ENCODE peak calls at places on chromosomes 3 and 15, in eight cellular contexts. H, Q, C, N, M, U, T and D are unnamed samples. For H3K4me1, the result is how much of the 10 kb centered on the place peaks cover.

GRCh38 chr3:119019767-119020518 is 14.7 kb downstream of the IGSF11 start:
- DNase-seq in H (no peak), Q (no peak), C (no peak), N (no peak), M (peak), U (no peak), T (no peak), D (no peak)

GRCh38 chr15:58179741-58180381 is 41.7 kb downstream of the AQP9 start:
- DNase-seq in H (no peak), Q (no peak), C (no peak), N (no peak), M (no peak), U (no peak), T (no peak), D (no peak)

GRCh38 chr3:141387446-141388030 is 19.2 kb downstream of the ZBTB38 start:
- DNase-seq in H (no peak), Q (no peak), C (no peak), N (peak), M (no peak), U (no peak), T (no peak), D (no peak)

GRCh38 chr3:16482770-16483531 is 30.5 kb downstream of the RFTN1 start:
- DNase-seq in H (no peak), Q (peak), C (no peak), N (no peak), M (no peak), U (no peak), T (peak), D (no peak)

GRCh38 chr15:43912991-43913927 is 86.5 kb downstream of the WDR76 start:
- DNase-seq in H (peak), Q (no peak), C (peak), N (no peak), M (no peak), U (peak), T (no peak), D (no peak)

GRCh38 chr3:186024210-186024609 is 84.7 kb downstream of the ETV5 start:
- DNase-seq in H (no peak), Q (no peak), C (peak), N (no peak), M (peak), U (no peak), T (no peak), D (peak)

GRCh38 chr3:72127843-72128242 is 342.9 kb upstream of the PROK2 start:
- DNase-seq in H (no peak), Q (no peak), C (no peak), N (no peak), M (no peak), U (peak), T (no peak), D (no peak)

GRCh38 chr3:189049458-189050231 is 122.1 kb upstream of the TPRG1 start:
- DNase-seq in H (no peak), Q (no peak), C (no peak), N (peak), M (no peak), U (no peak), T (no peak), D (no peak)

GRCh38 chr15:79101866-79102581 is 11.4 kb upstream of the RASGRF1 start:
- DNase-seq in H (no peak), Q (no peak), C (no peak), N (no peak), M (no peak), U (no peak), T (peak), D (no peak)

GRCh38 chr15:72835289-72835890 is 51.8 kb upstream of the ADPGK start:
- DNase-seq in H (no peak), Q (no peak), C (no peak), N (peak), M (peak), U (no peak), T (no peak), D (no peak)

GRCh38 chr3:54356299-54357037 is 234.1 kb downstream of the CACNA2D3 start:
- DNase-seq in H (peak), Q (no peak), C (peak), N (no peak), M (peak), U (no peak), T (no peak), D (peak)

GRCh38 chr3:126081618-126082333 is 2.1 kb downstream of the SLC41A3 start:
- DNase-seq in H (peak), Q (no peak), C (no peak), N (no peak), M (peak), U (peak), T (no peak), D (peak)

GRCh38 chr3:115937054-115937453 is 313.7 kb downstream of the GAP43 start:
- DNase-seq in H (no peak), Q (no peak), C (no peak), N (no peak), M (no peak), U (no peak), T (no peak), D (no peak)

GRCh38 chr15:43950551-43950950 is 123.7 kb downstream of the WDR76 start:
- DNase-seq in H (no peak), Q (no peak), C (no peak), N (no peak), M (no peak), U (no peak), T (no peak), D (no peak)

GRCh38 chr3:87495946-87496345 is 219.6 kb upstream of the POU1F1 start:
- DNase-seq in H (no peak), Q (no peak), C (no peak), N (no peak), M (no peak), U (no peak), T (no peak), D (no peak)

GRCh38 chr3:87503901-87504498 is 227.6 kb upstream of the POU1F1 start:
- DNase-seq in H (no peak), Q (no peak), C (no peak), N (peak), M (no peak), U (peak), T (no peak), D (no peak)

GRCh38 chr3:87498358-87499080 is 222.1 kb upstream of the POU1F1 start:
- DNase-seq in H (no peak), Q (no peak), C (no peak), N (no peak), M (no peak), U (no peak), T (no peak), D (no peak)

DNA sequence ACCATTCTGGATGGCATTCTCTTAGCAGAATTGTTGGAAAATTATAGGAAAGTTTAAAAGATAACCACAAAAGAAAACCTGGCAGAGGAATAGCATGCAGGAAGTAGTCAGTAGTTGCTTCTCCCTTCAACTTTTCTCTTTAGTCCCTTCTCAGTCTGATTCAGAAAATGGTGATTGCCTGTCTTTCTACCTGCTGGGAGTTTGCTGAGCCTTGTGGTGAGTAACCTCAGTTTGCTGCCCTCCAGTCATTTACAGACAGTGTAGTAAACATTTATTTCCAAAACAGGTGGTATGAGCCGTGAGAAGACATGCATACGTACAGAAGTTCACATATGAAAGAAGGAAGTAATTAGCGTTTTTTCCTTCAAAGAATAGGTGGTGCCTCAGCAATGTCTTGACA is 224.7 kb upstream of the POU1F1 start:
- DNase-seq in H (no peak), Q (no peak), C (no peak), N (no peak), M (no peak), U (no peak), T (no peak), D (no peak)
- H3K27ac ChIP-seq in H (no peak), Q (no peak), C (no peak), N (no peak), M (no peak), U (no peak), T (no peak), D (no peak)

GRCh38 chr3:66400381-66401156 is 100.3 kb downstream of the LRIG1 start:
- DNase-seq in H (no peak), Q (no peak), C (no peak), N (no peak), M (no peak), U (no peak), T (no peak), D (no peak)

GRCh38 chr3:66397745-66398144 is 103.1 kb downstream of the LRIG1 start:
- DNase-seq in H (no peak), Q (no peak), C (no peak), N (no peak), M (peak), U (no peak), T (no peak), D (peak)

GRCh38 chr3:66396888-66397287 is 103.9 kb downstream of the LRIG1 start:
- DNase-seq in H (no peak), Q (no peak), C (no peak), N (no peak), M (no peak), U (no peak), T (no peak), D (no peak)

GRCh38 chr3:66399529-66400232 is 101.1 kb downstream of the LRIG1 start:
- DNase-seq in H (no peak), Q (no peak), C (no peak), N (no peak), M (no peak), U (no peak), T (no peak), D (no peak)

DNA sequence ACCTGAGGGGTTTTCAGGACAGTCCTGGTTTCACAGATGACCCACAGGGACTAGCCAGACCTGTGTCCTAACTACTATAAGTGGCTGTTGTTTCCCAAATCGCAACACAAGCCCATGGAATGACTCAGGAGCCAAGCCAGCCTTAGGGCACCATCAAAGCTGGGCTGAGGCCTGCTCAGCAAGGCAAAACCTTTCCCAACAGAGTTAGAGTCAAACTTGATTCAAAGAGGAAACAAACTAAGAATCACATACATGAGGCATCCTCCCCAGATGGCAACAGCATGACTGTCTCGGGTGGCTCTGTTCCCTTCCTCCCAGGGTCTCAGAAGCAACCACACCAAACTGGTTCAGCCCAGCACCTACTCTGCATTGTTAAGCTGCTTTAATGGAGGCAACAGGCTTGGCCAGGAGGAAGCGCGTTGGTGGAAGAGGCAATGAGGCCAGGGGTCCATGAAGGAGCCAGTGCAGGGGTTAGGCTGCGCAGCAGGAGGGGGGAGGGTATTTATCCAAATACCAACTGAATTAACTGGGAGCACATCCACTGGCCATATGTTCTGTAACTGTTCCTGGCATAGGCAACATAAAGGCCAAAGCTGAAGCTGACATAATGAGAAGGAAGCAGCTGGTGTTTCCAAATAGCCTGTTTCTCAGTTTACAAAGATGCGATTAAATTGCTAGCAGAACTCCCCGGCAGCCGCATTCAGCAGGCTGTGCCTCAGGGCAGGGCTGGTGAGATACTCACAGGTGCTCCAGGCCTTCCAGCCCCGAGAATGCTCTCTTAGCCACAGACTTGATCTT is 102.4 kb downstream of the LRIG1 start:
- DNase-seq in H (no peak), Q (no peak), C (no peak), N (no peak), M (peak), U (peak), T (no peak), D (no peak)
- H3K4me1 ChIP-seq in H (half or more), Q (under half), C (under half), N (under half), M (half or more), U (under half), T (under half), D (half or more)

DNA sequence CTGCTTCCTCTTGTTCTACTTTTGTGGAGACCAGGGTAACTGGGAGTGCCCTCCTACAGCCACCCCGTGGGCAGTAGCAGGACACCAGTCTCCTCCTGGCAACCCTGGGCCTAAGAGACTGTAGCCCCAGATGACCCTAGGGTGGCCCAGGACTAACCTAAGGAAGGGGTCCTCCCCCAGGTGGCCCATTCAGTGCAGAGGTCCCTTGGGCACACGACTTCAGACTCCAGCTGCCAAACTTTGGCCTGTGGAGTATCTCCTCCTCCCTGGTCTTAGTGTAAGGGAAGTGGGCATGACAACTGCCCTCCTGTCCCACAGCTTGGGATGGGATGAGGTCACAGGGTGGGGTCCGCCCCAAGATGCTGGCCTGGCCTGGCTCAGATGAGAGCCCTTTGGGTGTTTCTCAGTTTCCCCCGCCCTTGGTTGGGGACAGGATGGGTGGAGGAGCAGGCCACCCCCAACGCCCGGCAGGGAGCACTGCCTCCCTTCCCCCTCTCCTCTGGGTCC is 4.8 kb downstream of the CSK start:
- DNase-seq in H (peak), Q (no peak), C (peak), N (peak), M (no peak), U (no peak), T (no peak), D (no peak)
- H3K27ac ChIP-seq in H (peak), Q (peak), C (peak), N (peak), M (peak), U (no peak), T (peak), D (peak)

GRCh38 chr3:133489466-133490085 is 83.9 kb upstream of the CDV3 start:
- DNase-seq in H (no peak), Q (no peak), C (no peak), N (no peak), M (no peak), U (no peak), T (no peak), D (no peak)

GRCh38 chr3:133491481-133492059 is 81.9 kb upstream of the CDV3 start:
- DNase-seq in H (no peak), Q (no peak), C (no peak), N (peak), M (no peak), U (no peak), T (no peak), D (no peak)

GRCh38 chr3:133490468-133491351 is 82.8 kb upstream of the CDV3 start:
- DNase-seq in H (no peak), Q (no peak), C (no peak), N (peak), M (no peak), U (no peak), T (peak), D (no peak)

GRCh38 chr3:133494469-133494868 is 79.0 kb upstream of the CDV3 start:
- DNase-seq in H (no peak), Q (no peak), C (no peak), N (no peak), M (no peak), U (peak), T (no peak), D (no peak)

GRCh38 chr3:133492159-133492860 is 81.2 kb upstream of the CDV3 start:
- DNase-seq in H (no peak), Q (no peak), C (no peak), N (no peak), M (no peak), U (no peak), T (peak), D (no peak)
- H3K4me1 ChIP-seq in H (under half), Q (under half), C (under half), N (half or more), M (under half), U (under half), T (under half), D (under half)

GRCh38 chr15:89749059-89749458 is 2.0 kb downstream of the MESP1 start:
- DNase-seq in H (no peak), Q (no peak), C (no peak), N (no peak), M (no peak), U (no peak), T (no peak), D (no peak)

GRCh38 chr15:89746386-89746974 is 4.6 kb downstream of the MESP1 start:
- DNase-seq in H (no peak), Q (no peak), C (no peak), N (no peak), M (no peak), U (no peak), T (no peak), D (no peak)

GRCh38 chr15:89749526-89749925 is 1.5 kb downstream of the MESP1 start:
- DNase-seq in H (no peak), Q (no peak), C (no peak), N (no peak), M (no peak), U (no peak), T (no peak), D (no peak)

GRCh38 chr15:89749951-89750559 is 994 bp downstream of the MESP1 start:
- DNase-seq in H (no peak), Q (no peak), C (no peak), N (peak), M (no peak), U (no peak), T (no peak), D (peak)

GRCh38 chr15:89747708-89748682 is 3.1 kb downstream of the MESP1 start:
- DNase-seq in H (no peak), Q (no peak), C (no peak), N (no peak), M (no peak), U (no peak), T (no peak), D (no peak)
- H3K27ac ChIP-seq in H (no peak), Q (no peak), C (no peak), N (no peak), M (no peak), U (no peak), T (no peak), D (no peak)

GRCh38 chr15:41921167-41921566 is 27.3 kb upstream of the SPTBN5 start:
- DNase-seq in H (no peak), Q (peak), C (no peak), N (no peak), M (no peak), U (no peak), T (no peak), D (no peak)
- H3K4me1 ChIP-seq in H (half or more), Q (half or more), C (half or more), N (under half), M (half or more), U (under half), T (half or more), D (under half)

GRCh38 chr3:66476852-66477381 is 23.9 kb downstream of the LRIG1 start:
- DNase-seq in H (no peak), Q (no peak), C (no peak), N (no peak), M (no peak), U (no peak), T (no peak), D (no peak)
- H3K27ac ChIP-seq in H (peak), Q (peak), C (no peak), N (no peak), M (no peak), U (no peak), T (no peak), D (no peak)

GRCh38 chr3:83039422-83039821 is 1278.0 kb upstream of the GBE1 start:
- DNase-seq in H (no peak), Q (no peak), C (no peak), N (no peak), M (no peak), U (no peak), T (no peak), D (no peak)

GRCh38 chr3:83034806-83035703 is 1273.6 kb upstream of the GBE1 start:
- DNase-seq in H (no peak), Q (peak), C (no peak), N (no peak), M (no peak), U (no peak), T (no peak), D (no peak)

GRCh38 chr3:83033123-83033522 is 1271.7 kb upstream of the GBE1 start:
- DNase-seq in H (no peak), Q (no peak), C (no peak), N (no peak), M (no peak), U (no peak), T (no peak), D (no peak)

DNA sequence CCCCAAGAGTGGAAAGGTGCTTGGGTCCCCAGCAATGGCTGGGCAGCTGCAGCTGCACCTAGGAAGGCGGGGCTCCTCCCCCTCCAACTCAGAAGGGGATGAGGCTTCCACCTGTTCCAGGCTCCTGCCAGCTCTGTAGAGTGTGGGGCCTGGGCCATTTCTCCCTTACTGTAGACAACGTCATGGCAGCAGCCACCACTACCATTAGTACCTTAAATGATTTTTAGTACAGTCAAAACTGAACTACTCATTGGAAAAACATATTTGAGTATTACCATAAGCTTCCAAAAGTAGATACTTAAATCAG is 1274.2 kb upstream of the GBE1 start:
- DNase-seq in H (no peak), Q (no peak), C (no peak), N (no peak), M (no peak), U (no peak), T (no peak), D (no peak)
- H3K4me1 ChIP-seq in H (under half), Q (under half), C (under half), N (under half), M (under half), U (under half), T (under half), D (under half)

GRCh38 chr3:184570501-184570900 is 8.9 kb downstream of the EPHB3 start:
- DNase-seq in H (no peak), Q (no peak), C (no peak), N (no peak), M (no peak), U (no peak), T (no peak), D (peak)

GRCh38 chr3:184568918-184569829 is 7.6 kb downstream of the EPHB3 start:
- DNase-seq in H (peak), Q (peak), C (peak), N (no peak), M (peak), U (no peak), T (peak), D (peak)

GRCh38 chr3:184570035-184570434 is 8.4 kb downstream of the EPHB3 start:
- DNase-seq in H (no peak), Q (no peak), C (no peak), N (no peak), M (no peak), U (no peak), T (no peak), D (no peak)

GRCh38 chr3:184572528-184573270 is 11.1 kb downstream of the EPHB3 start:
- DNase-seq in H (no peak), Q (no peak), C (no peak), N (no peak), M (no peak), U (no peak), T (no peak), D (peak)

GRCh38 chr3:184571750-184572377 is 10.3 kb downstream of the EPHB3 start:
- DNase-seq in H (no peak), Q (no peak), C (no peak), N (no peak), M (no peak), U (no peak), T (no peak), D (no peak)
- H3K27ac ChIP-seq in H (no peak), Q (no peak), C (no peak), N (no peak), M (no peak), U (no peak), T (no peak), D (no peak)

GRCh38 chr3:177474652-177475051 is 277.4 kb upstream of the TBL1XR1 start:
- DNase-seq in H (no peak), Q (no peak), C (no peak), N (no peak), M (no peak), U (no peak), T (no peak), D (no peak)
- H3K4me1 ChIP-seq in H (under half), Q (under half), C (under half), N (under half), M (under half), U (under half), T (under half), D (under half)